ENCODE peak calls at places on chromosomes 16 and 17, in five cellular contexts. Y is H1, O is coronary artery, W is AG10803, X is AG04449. H is an unnamed sample.
A peak's percentile ranks its signal among the peaks of the same experiment; 100 is the strongest.

GRCh38 chr17:41060052-41060604 is at the start of gene KRTAP2-3:
- DNase-seq in Y (no peak), O (no peak), W (peak; percentile 99), X (peak; percentile 95), H (no peak)

GRCh38 chr16:57531635-57532220 is 4.6 kb downstream of the CCDC102A start:
- DNase-seq in Y (no peak), O (peak; percentile 54), W (no peak), X (no peak), H (no peak)

GRCh38 chr17:55319933-55320593 is 55.3 kb downstream of the HLF start:
- DNase-seq in Y (no peak), O (no peak), W (no peak), X (no peak), H (no peak)

GRCh38 chr17:41521574-41522261 is 3.0 kb upstream of the KRT15 start:
- DNase-seq in Y (no peak), O (no peak), W (peak; percentile 73), X (peak; percentile 37), H (no peak)

GRCh38 chr16:13923703-13924298 is 3.8 kb downstream of the ERCC4 start:
- DNase-seq in Y (no peak), O (no peak), W (peak; percentile 65), X (no peak), H (no peak)

GRCh38 chr17:80751070-80751459 is 206.4 kb downstream of the RPTOR start:
- DNase-seq in Y (no peak), O (no peak), W (peak; percentile 57), X (no peak), H (no peak)

GRCh38 chr16:22322021-22322471 is 24.8 kb downstream of the POLR3E start:
- DNase-seq in Y (no peak), O (no peak), W (no peak), X (no peak), H (no peak)

GRCh38 chr16:73113326-73113720 is 65.4 kb upstream of the ZFHX3 start:
- DNase-seq in Y (no peak), O (no peak), W (peak; percentile 58), X (no peak), H (no peak)

GRCh38 chr17:66343531-66344078 is 41.2 kb downstream of the PRKCA start:
- DNase-seq in Y (no peak), O (no peak), W (no peak), X (no peak), H (no peak)

GRCh38 chr16:25570131-25570530 is 121.6 kb upstream of the HS3ST4 start:
- DNase-seq in Y (no peak), O (no peak), W (no peak), X (no peak), H (no peak)

GRCh38 chr16:71846443-71846842 is 667 bp downstream of the ATXN1L start:
- DNase-seq in Y (no peak), O (no peak), W (peak; percentile 17), X (no peak), H (no peak)

GRCh38 chr17:44995602-44996001 is 27.5 kb upstream of the C1QL1 start:
- DNase-seq in Y (no peak), O (no peak), W (no peak), X (no peak), H (no peak)

GRCh38 chr17:2067559-2067958 is 12.7 kb downstream of the HIC1 start:
- DNase-seq in Y (no peak), O (no peak), W (peak; percentile 91), X (no peak), H (no peak)

GRCh38 chr17:18006495-18007239 is 32.3 kb downstream of the ATPAF2 start:
- DNase-seq in Y (no peak), O (no peak), W (no peak), X (no peak), H (no peak)

GRCh38 chr17:82949361-82949760 is 109.5 kb upstream of the ZNF750 start:
- DNase-seq in Y (no peak), O (peak; percentile 52), W (no peak), X (no peak), H (no peak)

GRCh38 chr17:44063704-44064639 is 2.5 kb downstream of the LSM12 start:
- DNase-seq in Y (no peak), O (no peak), W (no peak), X (no peak), H (no peak)

GRCh38 chr17:50645748-50646682 is 11.3 kb downstream of the ABCC3 start:
- DNase-seq in Y (no peak), O (no peak), W (no peak), X (no peak), H (no peak)

GRCh38 chr17:40224707-40225092 is 5.6 kb downstream of the WIPF2 start:
- DNase-seq in Y (no peak), O (no peak), W (peak; percentile 80), X (no peak), H (no peak)

GRCh38 chr17:1916339-1916738 is 86.5 kb downstream of the RPA1 start:
- DNase-seq in Y (no peak), O (no peak), W (no peak), X (no peak), H (no peak)

GRCh38 chr16:12539185-12539929 is 264.3 kb downstream of the CPPED1 start:
- DNase-seq in Y (no peak), O (no peak), W (peak; percentile 86), X (peak; percentile 49), H (no peak)

GRCh38 chr17:75763613-75764416 is 1.2 kb downstream of the GALK1 start:
- DNase-seq in Y (no peak), O (no peak), W (no peak), X (no peak), H (no peak)

GRCh38 chr16:89386337-89386736 is 104.0 kb downstream of the ANKRD11 start:
- DNase-seq in Y (no peak), O (no peak), W (no peak), X (no peak), H (no peak)

GRCh38 chr17:76966486-76967181 is 98.4 kb downstream of the MGAT5B start:
- DNase-seq in Y (no peak), O (no peak), W (no peak), X (no peak), H (no peak)

GRCh38 chr16:88650749-88651275 is at the start of gene CYBA:
- DNase-seq in Y (no peak), O (no peak), W (peak; percentile 40), X (no peak), H (no peak)

GRCh38 chr16:81284995-81285600 is 29.7 kb upstream of the GAN start:
- DNase-seq in Y (no peak), O (no peak), W (no peak), X (no peak), H (no peak)

GRCh38 chr16:25097304-25097988 is 14.1 kb upstream of the LCMT1 start:
- DNase-seq in Y (no peak), O (no peak), W (peak; percentile 53), X (peak; percentile 56), H (no peak)

GRCh38 chr17:50290074-50290702 is 15.9 kb downstream of the TMEM92 start:
- DNase-seq in Y (no peak), O (peak; percentile 92), W (peak; percentile 99), X (peak; percentile 96), H (peak; percentile 22)

GRCh38 chr17:40329981-40330794 is 21.2 kb downstream of the RARA start:
- DNase-seq in Y (no peak), O (no peak), W (no peak), X (no peak), H (peak; percentile 55)

GRCh38 chr17:74690409-74690825 is 22.3 kb downstream of the CD300LF start:
- DNase-seq in Y (no peak), O (no peak), W (no peak), X (no peak), H (no peak)

GRCh38 chr17:7548585-7549400 is at the start of gene TNFSF12:
- DNase-seq in Y (no peak), O (peak; percentile 78), W (peak; percentile 28), X (no peak), H (no peak)

GRCh38 chr16:82636485-82636884 is 9.7 kb downstream of the CDH13 start:
- DNase-seq in Y (no peak), O (no peak), W (no peak), X (no peak), H (no peak)

GRCh38 chr17:38907930-38908675 is 17.3 kb upstream of the LASP1NB start:
- DNase-seq in Y (no peak), O (no peak), W (no peak), X (no peak), H (no peak)
- H3K4me3 ChIP-seq in Y (no peak overlapping the region), O (peak overlapping the region; percentile 25), W (no peak overlapping the region), X (no peak overlapping the region), H (no peak overlapping the region)

GRCh38 chr16:4407543-4408322 is 8.7 kb downstream of the CORO7 start:
- DNase-seq in Y (no peak), O (no peak), W (peak; percentile 66), X (no peak), H (no peak)

GRCh38 chr16:4411684-4412083 is 4.7 kb downstream of the CORO7 start:
- DNase-seq in Y (no peak), O (no peak), W (no peak), X (no peak), H (no peak)

GRCh38 chr16:4408323-4408690 is 8.1 kb downstream of the CORO7 start:
- DNase-seq in Y (no peak), O (no peak), W (no peak), X (no peak), H (no peak)

GRCh38 chr16:4410335-4411075 is 5.9 kb downstream of the CORO7 start:
- DNase-seq in Y (no peak), O (no peak), W (peak; percentile 91), X (peak; percentile 80), H (peak; percentile 90)

GRCh38 chr16:4409081-4409932 is 7.1 kb downstream of the CORO7 start:
- DNase-seq in Y (no peak), O (no peak), W (no peak), X (no peak), H (no peak)
- TF ChIP-seq CTCF in Y (peak; percentile 34), O (no peak), W (peak; percentile 9), X (no peak), H (no peak)

DNA sequence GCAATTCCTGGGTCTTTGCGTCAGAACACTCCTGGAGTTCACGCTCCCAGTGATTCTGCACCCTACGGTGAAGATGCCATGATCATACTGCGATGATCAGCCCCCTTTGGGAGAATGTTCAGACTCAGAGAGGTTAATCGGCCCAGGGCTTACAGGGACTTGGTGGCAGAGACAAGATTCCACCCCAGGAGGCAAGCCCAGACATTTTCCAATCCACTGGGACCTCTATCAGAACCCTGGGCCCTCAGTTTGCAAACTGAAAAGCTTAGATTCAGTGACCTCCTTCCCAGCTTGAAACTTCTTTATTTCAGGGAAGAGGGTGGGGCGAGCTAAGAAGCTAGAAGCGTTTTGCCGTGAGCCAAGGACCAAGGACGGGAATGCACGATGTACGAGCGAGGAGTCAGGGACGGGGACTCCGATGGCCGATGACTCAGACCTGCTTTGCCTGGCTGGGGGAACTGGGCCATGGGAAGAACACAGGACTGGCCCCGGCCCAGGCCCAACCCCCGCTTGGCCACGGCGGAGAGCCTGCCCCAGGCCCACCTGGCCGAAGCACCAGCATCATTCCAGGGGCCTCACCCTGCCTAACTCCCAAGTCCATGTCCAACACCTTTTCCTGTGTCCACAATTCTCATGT is 34.7 kb downstream of the SOCS3 start:
- DNase-seq in Y (no peak), O (peak; percentile 91), W (peak; percentile 75), X (no peak), H (no peak)
- H3K4me3 ChIP-seq in Y (no peak overlapping the region), O (peak overlapping the region; percentile 42), W (peak overlapping the region; percentile 1), X (no peak overlapping the region), H (no peak overlapping the region)

DNA sequence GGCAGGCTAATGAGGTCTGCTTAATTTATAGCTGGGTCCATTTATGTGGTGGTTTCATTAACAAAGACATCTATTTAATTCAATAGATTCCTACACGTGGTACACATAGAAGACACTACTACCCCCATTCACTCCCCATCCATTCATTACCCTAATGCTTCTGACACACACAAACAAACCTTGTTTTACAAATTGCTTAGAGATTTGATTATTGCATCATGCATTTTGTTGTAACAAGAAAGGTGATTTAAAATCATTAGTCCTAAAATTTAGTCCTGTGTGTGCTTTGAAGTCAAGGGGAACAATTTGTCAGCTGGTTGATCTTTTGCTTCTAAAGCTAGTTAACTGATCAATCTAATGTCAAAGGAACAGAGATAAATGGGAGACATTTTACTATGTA is 379.3 kb downstream of the CDH11 start:
- DNase-seq in Y (no peak), O (no peak), W (no peak), X (no peak), H (no peak)
- TF ChIP-seq CTCF in Y (no peak), O (no peak), W (no peak), X (no peak), H (no peak)